ENCODE peak calls at places on chromosomes 13 and 19, in six cellular contexts. One of them, this sample, is unnamed.

GRCh38 chr19:10516064-10516385 is 1.2 kb downstream of the S1PR5 start:
- DNase-seq in H9: no peak
- DNase-seq in neuronal stem cell: no peak
- DNase-seq in H1: no peak
- DNase-seq in mesenchymal stem cell: no peak
- DNase-seq in IMR-90: no peak
- DNase-seq in this sample: no peak

GRCh38 chr13:28659611-28659970 is 661 bp downstream of the POMP start:
- DNase-seq in H9: no peak
- DNase-seq in neuronal stem cell: no peak
- DNase-seq in H1: no peak
- DNase-seq in mesenchymal stem cell: peak; percentile 87
- DNase-seq in IMR-90: peak; percentile 75
- DNase-seq in this sample: no peak

GRCh38 chr13:99733346-99733745 is 232.1 kb downstream of the TM9SF2 start:
- DNase-seq in H9: no peak
- DNase-seq in neuronal stem cell: no peak
- DNase-seq in H1: no peak
- DNase-seq in mesenchymal stem cell: no peak
- DNase-seq in IMR-90: no peak
- DNase-seq in this sample: no peak

GRCh38 chr13:39159971-39160370 is 121.7 kb downstream of the NHLRC3 start:
- DNase-seq in H9: no peak
- DNase-seq in neuronal stem cell: no peak
- DNase-seq in H1: no peak
- DNase-seq in mesenchymal stem cell: no peak
- DNase-seq in IMR-90: no peak
- DNase-seq in this sample: no peak

GRCh38 chr19:58009666-58010301 is 7.2 kb upstream of the ZNF606 start:
- DNase-seq in H9: peak; percentile 88
- DNase-seq in neuronal stem cell: peak; percentile 29
- DNase-seq in H1: no peak
- DNase-seq in mesenchymal stem cell: no peak
- DNase-seq in IMR-90: peak; percentile 63
- DNase-seq in this sample: peak; percentile 69

GRCh38 chr19:6440905-6441304 is 7.3 kb upstream of the SLC25A41 start:
- DNase-seq in H9: no peak
- DNase-seq in neuronal stem cell: no peak
- DNase-seq in H1: no peak
- DNase-seq in mesenchymal stem cell: no peak
- DNase-seq in IMR-90: no peak
- DNase-seq in this sample: no peak

GRCh38 chr19:7873304-7874079 is 698 bp downstream of the PRR36 start:
- DNase-seq in H9: no peak
- DNase-seq in neuronal stem cell: no peak
- DNase-seq in H1: peak; percentile 61
- DNase-seq in mesenchymal stem cell: no peak
- DNase-seq in IMR-90: no peak
- DNase-seq in this sample: no peak

GRCh38 chr19:51552996-51553725 is 17.9 kb upstream of the ZNF175 start:
- DNase-seq in H9: peak; percentile 91
- DNase-seq in neuronal stem cell: peak; percentile 79
- DNase-seq in H1: peak; percentile 73
- DNase-seq in mesenchymal stem cell: peak; percentile 51
- DNase-seq in IMR-90: peak; percentile 47
- DNase-seq in this sample: peak; percentile 90

GRCh38 chr13:98984118-98984517 is 6.3 kb upstream of the DOCK9 start:
- DNase-seq in H9: no peak
- DNase-seq in neuronal stem cell: no peak
- DNase-seq in H1: no peak
- DNase-seq in mesenchymal stem cell: no peak
- DNase-seq in IMR-90: no peak
- DNase-seq in this sample: no peak

GRCh38 chr19:29858000-29858596 is 46.3 kb downstream of the CCNE1 start:
- DNase-seq in H9: peak; percentile 84
- DNase-seq in neuronal stem cell: no peak
- DNase-seq in H1: peak; percentile 82
- DNase-seq in mesenchymal stem cell: no peak
- DNase-seq in IMR-90: no peak
- DNase-seq in this sample: no peak

GRCh38 chr13:33258437-33259193 is 26.9 kb downstream of the STARD13 start:
- DNase-seq in H9: no peak
- DNase-seq in neuronal stem cell: no peak
- DNase-seq in H1: no peak
- DNase-seq in mesenchymal stem cell: peak; percentile 78
- DNase-seq in IMR-90: peak; percentile 63
- DNase-seq in this sample: no peak

GRCh38 chr13:70864731-70865130 is 756.5 kb upstream of the KLHL1 start:
- DNase-seq in H9: no peak
- DNase-seq in neuronal stem cell: no peak
- DNase-seq in H1: no peak
- DNase-seq in mesenchymal stem cell: no peak
- DNase-seq in IMR-90: no peak
- DNase-seq in this sample: no peak

GRCh38 chr19:46977548-46977947 is 42.1 kb upstream of the NPAS1 start:
- DNase-seq in H9: no peak
- DNase-seq in neuronal stem cell: no peak
- DNase-seq in H1: no peak
- DNase-seq in mesenchymal stem cell: peak; percentile 50
- DNase-seq in IMR-90: no peak
- DNase-seq in this sample: no peak

GRCh38 chr13:112806761-112807652 is 117.2 kb downstream of the ATP11A start:
- DNase-seq in H9: no peak
- DNase-seq in neuronal stem cell: no peak
- DNase-seq in H1: no peak
- DNase-seq in mesenchymal stem cell: no peak
- DNase-seq in IMR-90: peak; percentile 47
- DNase-seq in this sample: peak; percentile 19

GRCh38 chr13:61664821-61665705 is 249.4 kb upstream of the PCDH20 start:
- DNase-seq in H9: no peak
- DNase-seq in neuronal stem cell: no peak
- DNase-seq in H1: no peak
- DNase-seq in mesenchymal stem cell: no peak
- DNase-seq in IMR-90: no peak
- DNase-seq in this sample: no peak

GRCh38 chr13:106047859-106048258 is 487.6 kb downstream of the EFNB2 start:
- DNase-seq in H9: no peak
- DNase-seq in neuronal stem cell: no peak
- DNase-seq in H1: no peak
- DNase-seq in mesenchymal stem cell: no peak
- DNase-seq in IMR-90: peak; percentile 17
- DNase-seq in this sample: no peak

GRCh38 chr13:112961457-112962369 is 7.3 kb upstream of the MCF2L start:
- DNase-seq in H9: no peak
- DNase-seq in neuronal stem cell: no peak
- DNase-seq in H1: no peak
- DNase-seq in mesenchymal stem cell: no peak
- DNase-seq in IMR-90: no peak
- DNase-seq in this sample: no peak

GRCh38 chr13:59734393-59734792 is 429.3 kb downstream of the DIAPH3 start:
- DNase-seq in H9: no peak
- DNase-seq in neuronal stem cell: no peak
- DNase-seq in H1: no peak
- DNase-seq in mesenchymal stem cell: no peak
- DNase-seq in IMR-90: no peak
- DNase-seq in this sample: no peak

GRCh38 chr19:412356-413355 is 3.7 kb upstream of the C2CD4C start:
- DNase-seq in H9: peak; percentile 70
- DNase-seq in neuronal stem cell: no peak
- DNase-seq in H1: peak; percentile 58
- DNase-seq in mesenchymal stem cell: peak; percentile 20
- DNase-seq in IMR-90: no peak
- DNase-seq in this sample: no peak
- H3K4me2 ChIP-seq in H9: no peak overlapping the region
- H3K4me2 ChIP-seq in neuronal stem cell: no peak overlapping the region
- H3K4me2 ChIP-seq in H1: no peak overlapping the region
- H3K4me2 ChIP-seq in mesenchymal stem cell: no peak overlapping the region
- H3K4me2 ChIP-seq in IMR-90: no peak overlapping the region
- H3K4me2 ChIP-seq in this sample: no peak overlapping the region

GRCh38 chr19:16015805-16016173 is 60.5 kb upstream of the TPM4 start:
- DNase-seq in H9: no peak
- DNase-seq in neuronal stem cell: no peak
- DNase-seq in H1: no peak
- DNase-seq in mesenchymal stem cell: no peak
- DNase-seq in IMR-90: no peak
- DNase-seq in this sample: no peak
- H3K14ac ChIP-seq in H9: no peak overlapping the region
- H3K14ac ChIP-seq in neuronal stem cell: no peak overlapping the region
- H3K14ac ChIP-seq in H1: no peak overlapping the region
- H3K14ac ChIP-seq in mesenchymal stem cell: no peak overlapping the region
- H3K14ac ChIP-seq in IMR-90: no peak overlapping the region
- H3K14ac ChIP-seq in this sample: no peak overlapping the region

DNA sequence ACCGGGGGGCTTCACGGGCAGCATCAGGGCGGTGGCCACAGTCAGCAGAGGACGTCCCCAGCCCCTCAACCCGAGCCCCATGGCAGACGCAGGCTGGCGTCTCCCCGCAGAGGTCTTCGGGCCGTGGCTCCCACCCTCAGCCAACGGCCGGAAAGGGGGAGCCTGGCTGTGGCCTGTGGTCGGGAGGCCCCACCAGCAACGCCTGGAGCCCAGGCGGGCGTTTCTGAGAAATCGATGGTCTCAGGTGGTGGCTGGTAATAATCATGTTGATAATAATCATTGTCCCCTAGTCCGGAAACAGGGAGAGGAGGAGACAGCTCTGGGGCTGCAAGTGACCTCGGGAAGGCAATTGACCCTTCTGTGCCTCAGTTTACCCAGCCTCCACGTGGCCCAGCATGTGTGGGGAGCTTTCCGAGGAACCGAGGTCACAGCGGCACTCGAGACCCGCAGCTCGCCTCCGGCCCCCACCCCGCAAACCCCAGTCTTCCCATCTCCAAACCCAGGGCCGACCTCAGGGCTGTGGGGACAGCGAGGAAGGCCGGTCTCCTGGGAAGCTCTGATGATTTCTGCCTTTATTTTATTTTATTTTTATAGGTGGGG is at the start of gene PRSS57:
- DNase-seq in H9: no peak
- DNase-seq in neuronal stem cell: no peak
- DNase-seq in H1: no peak
- DNase-seq in mesenchymal stem cell: no peak
- DNase-seq in IMR-90: no peak
- DNase-seq in this sample: no peak
- H3K4me2 ChIP-seq in H9: no peak within 1 kb of the TSS
- H3K4me2 ChIP-seq in neuronal stem cell: no peak within 1 kb of the TSS
- H3K4me2 ChIP-seq in H1: no peak within 1 kb of the TSS
- H3K4me2 ChIP-seq in mesenchymal stem cell: no peak within 1 kb of the TSS
- H3K4me2 ChIP-seq in IMR-90: no peak within 1 kb of the TSS
- H3K4me2 ChIP-seq in this sample: no peak within 1 kb of the TSS

GRCh38 chr13:83890358-83890757 is 8.1 kb upstream of the SLITRK1 start:
- DNase-seq in H9: peak; percentile 40
- DNase-seq in neuronal stem cell: no peak
- DNase-seq in H1: no peak
- DNase-seq in mesenchymal stem cell: no peak
- DNase-seq in IMR-90: no peak
- DNase-seq in this sample: no peak

DNA sequence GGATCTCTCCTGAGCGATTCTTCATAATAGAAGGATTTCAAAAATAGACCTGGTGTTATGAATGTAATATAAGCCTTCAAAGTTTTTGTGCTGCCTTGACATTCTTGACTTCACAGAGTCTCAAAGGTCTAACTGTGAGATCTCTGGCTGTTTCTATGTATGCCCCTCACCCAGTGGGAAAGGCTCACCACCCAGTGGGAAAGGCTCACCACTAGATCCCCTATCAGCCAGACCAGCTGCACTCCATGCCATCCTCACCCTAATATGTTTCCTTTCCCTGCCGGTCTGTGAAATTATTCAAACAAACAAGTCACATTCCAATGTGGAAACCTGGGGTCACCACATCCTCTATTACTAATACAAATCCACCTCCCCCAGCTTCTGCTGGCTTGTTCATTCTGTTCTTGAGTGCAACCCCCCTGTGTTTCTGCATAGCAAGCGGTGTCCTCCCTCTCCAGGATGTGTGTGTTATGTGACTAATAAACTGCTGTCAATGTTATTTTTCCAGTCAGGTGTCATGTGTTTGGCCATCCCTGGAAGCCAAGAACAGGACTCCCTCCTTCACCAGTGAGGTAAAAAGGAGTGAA is 13.8 kb upstream of the SLITRK1 start:
- DNase-seq in H9: no peak
- DNase-seq in neuronal stem cell: no peak
- DNase-seq in H1: no peak
- DNase-seq in mesenchymal stem cell: peak; percentile 12
- DNase-seq in IMR-90: peak; percentile 6
- DNase-seq in this sample: no peak
- H3K14ac ChIP-seq in H9: no peak overlapping the region
- H3K14ac ChIP-seq in neuronal stem cell: no peak overlapping the region
- H3K14ac ChIP-seq in H1: no peak overlapping the region
- H3K14ac ChIP-seq in mesenchymal stem cell: no peak overlapping the region
- H3K14ac ChIP-seq in IMR-90: no peak overlapping the region
- H3K14ac ChIP-seq in this sample: no peak overlapping the region

GRCh38 chr19:16871870-16872269 is 16.9 kb upstream of the F2RL3 start:
- DNase-seq in H9: no peak
- DNase-seq in neuronal stem cell: no peak
- DNase-seq in H1: no peak
- DNase-seq in mesenchymal stem cell: peak; percentile 96
- DNase-seq in IMR-90: no peak
- DNase-seq in this sample: no peak

GRCh38 chr19:16872728-16873127 is 16.1 kb upstream of the F2RL3 start:
- DNase-seq in H9: no peak
- DNase-seq in neuronal stem cell: no peak
- DNase-seq in H1: no peak
- DNase-seq in mesenchymal stem cell: no peak
- DNase-seq in IMR-90: no peak
- DNase-seq in this sample: no peak

GRCh38 chr19:16874250-16874977 is 14.4 kb upstream of the F2RL3 start:
- DNase-seq in H9: no peak
- DNase-seq in neuronal stem cell: no peak
- DNase-seq in H1: no peak
- DNase-seq in mesenchymal stem cell: no peak
- DNase-seq in IMR-90: no peak
- DNase-seq in this sample: no peak

GRCh38 chr19:16875584-16876555 is 12.9 kb upstream of the F2RL3 start:
- DNase-seq in H9: no peak
- DNase-seq in neuronal stem cell: no peak
- DNase-seq in H1: no peak
- DNase-seq in mesenchymal stem cell: no peak
- DNase-seq in IMR-90: no peak
- DNase-seq in this sample: no peak

GRCh38 chr19:16873603-16874002 is 15.2 kb upstream of the F2RL3 start:
- DNase-seq in H9: no peak
- DNase-seq in neuronal stem cell: no peak
- DNase-seq in H1: no peak
- DNase-seq in mesenchymal stem cell: no peak
- DNase-seq in IMR-90: no peak
- DNase-seq in this sample: peak; percentile 61
- H3K4me2 ChIP-seq in H9: no peak overlapping the region
- H3K4me2 ChIP-seq in neuronal stem cell: no peak overlapping the region
- H3K4me2 ChIP-seq in H1: no peak overlapping the region
- H3K4me2 ChIP-seq in mesenchymal stem cell: no peak overlapping the region
- H3K4me2 ChIP-seq in IMR-90: no peak overlapping the region
- H3K4me2 ChIP-seq in this sample: no peak overlapping the region

GRCh38 chr19:14433454-14434156 is 499 bp downstream of the PKN1 start:
- DNase-seq in H9: no peak
- DNase-seq in neuronal stem cell: no peak
- DNase-seq in H1: peak; percentile 61
- DNase-seq in mesenchymal stem cell: no peak
- DNase-seq in IMR-90: no peak
- DNase-seq in this sample: peak; percentile 3
- H3K14ac ChIP-seq in H9: peak overlapping the region; percentile 17
- H3K14ac ChIP-seq in neuronal stem cell: peak overlapping the region; percentile 82
- H3K14ac ChIP-seq in H1: no peak overlapping the region
- H3K14ac ChIP-seq in mesenchymal stem cell: peak overlapping the region; percentile 89
- H3K14ac ChIP-seq in IMR-90: peak overlapping the region; percentile 76
- H3K14ac ChIP-seq in this sample: peak overlapping the region; percentile 41

This sample was measured in trophoblast cell.